ENCODE peak calls at places on chromosomes 5 and 9, in seven cellular contexts. U is mammary epithelial cell, W is PC-3, N is AG04450, D is heart left ventricle, H is dorsolateral prefrontal cortex, O is foreskin fibroblast. Z is an unnamed sample.

GRCh38 chr9:128885798-128886197 is 3.9 kb downstream of the LRRC8A start:
- DNase-seq in H (no peak), N (no peak), U (no peak), W (no peak), O (no peak), D (no peak), Z (no peak)

GRCh38 chr5:88664630-88665029 is 218.4 kb downstream of the MEF2C start:
- DNase-seq in U (no peak), O (no peak), W (no peak), H (no peak), D (no peak), N (no peak), Z (no peak)

GRCh38 chr5:31854181-31854624 is 215.3 kb downstream of the PDZD2 start:
- DNase-seq in O (peak), N (peak), W (peak), H (no peak), U (peak), D (no peak), Z (peak)

GRCh38 chr5:5804834-5805233 is 382.4 kb downstream of the ICE1 start:
- DNase-seq in N (no peak), W (no peak), H (no peak), D (no peak), U (no peak), O (no peak), Z (no peak)

GRCh38 chr5:170297589-170298462 is at the start of gene LCP2:
- DNase-seq in W (no peak), H (no peak), N (no peak), D (no peak), O (no peak), U (peak), Z (no peak)

GRCh38 chr5:14237313-14238086 is 94.4 kb downstream of the TRIO start:
- DNase-seq in U (no peak), O (no peak), H (no peak), D (no peak), W (no peak), N (no peak), Z (no peak)

GRCh38 chr5:107381189-107381856 is 289.4 kb downstream of the EFNA5 start:
- DNase-seq in U (peak), H (no peak), D (peak), W (peak), N (no peak), O (peak), Z (peak)

GRCh38 chr9:94945191-94946144 is 219.0 kb downstream of the AOPEP start:
- DNase-seq in H (peak), N (peak), D (peak), W (peak), O (peak), U (peak), Z (peak)

GRCh38 chr9:82499337-82499736 is 510.8 kb downstream of the SPATA31D1 start:
- DNase-seq in W (no peak), N (no peak), O (no peak), H (no peak), U (no peak), D (no peak), Z (no peak)

GRCh38 chr5:142722146-142722545 is 36.3 kb upstream of the FGF1 start:
- DNase-seq in U (no peak), H (no peak), N (no peak), O (no peak), W (no peak), D (no peak), Z (peak)

GRCh38 chr9:111985315-111985714 is 88.7 kb downstream of the UGCG start:
- DNase-seq in N (no peak), U (no peak), O (no peak), W (no peak), H (no peak), D (no peak), Z (no peak)

GRCh38 chr5:131766689-131767088 is 30.1 kb downstream of the FNIP1 start:
- DNase-seq in W (no peak), H (no peak), N (no peak), O (no peak), D (no peak), U (no peak), Z (no peak)

GRCh38 chr9:31996331-31996730 is 388.1 kb upstream of the ACO1 start:
- DNase-seq in O (no peak), H (no peak), W (peak), U (no peak), D (no peak), N (no peak), Z (no peak)
- TF ChIP-seq CTCF in O (no peak), H (no peak), W (peak), U (no peak), D (no peak), N (no peak), Z (no peak)

GRCh38 chr5:21121213-21121612 is 1133.2 kb upstream of the CDH18 start:
- DNase-seq in D (no peak), O (no peak), W (no peak), H (no peak), N (no peak), U (no peak), Z (no peak)
- H3K4me3 ChIP-seq in D (no peak), O (no peak), W (no peak), H (no peak), N (no peak), U (no peak), Z (no peak)

GRCh38 chr5:58891971-58892343 is 309.1 kb downstream of the RAB3C start:
- DNase-seq in H (no peak), O (no peak), D (no peak), U (no peak), W (no peak), N (no peak), Z (no peak)
- TF ChIP-seq CTCF in H (no peak), O (no peak), D (no peak), U (no peak), W (no peak), N (no peak), Z (no peak)

GRCh38 chr5:72556351-72557146 is 49.3 kb upstream of the ZNF366 start:
- DNase-seq in U (no peak), H (peak), W (peak), O (peak), N (no peak), D (peak), Z (peak)
- H3K4me3 ChIP-seq in U (no peak), H (peak), W (peak), O (peak), N (peak), D (peak), Z (peak)

DNA sequence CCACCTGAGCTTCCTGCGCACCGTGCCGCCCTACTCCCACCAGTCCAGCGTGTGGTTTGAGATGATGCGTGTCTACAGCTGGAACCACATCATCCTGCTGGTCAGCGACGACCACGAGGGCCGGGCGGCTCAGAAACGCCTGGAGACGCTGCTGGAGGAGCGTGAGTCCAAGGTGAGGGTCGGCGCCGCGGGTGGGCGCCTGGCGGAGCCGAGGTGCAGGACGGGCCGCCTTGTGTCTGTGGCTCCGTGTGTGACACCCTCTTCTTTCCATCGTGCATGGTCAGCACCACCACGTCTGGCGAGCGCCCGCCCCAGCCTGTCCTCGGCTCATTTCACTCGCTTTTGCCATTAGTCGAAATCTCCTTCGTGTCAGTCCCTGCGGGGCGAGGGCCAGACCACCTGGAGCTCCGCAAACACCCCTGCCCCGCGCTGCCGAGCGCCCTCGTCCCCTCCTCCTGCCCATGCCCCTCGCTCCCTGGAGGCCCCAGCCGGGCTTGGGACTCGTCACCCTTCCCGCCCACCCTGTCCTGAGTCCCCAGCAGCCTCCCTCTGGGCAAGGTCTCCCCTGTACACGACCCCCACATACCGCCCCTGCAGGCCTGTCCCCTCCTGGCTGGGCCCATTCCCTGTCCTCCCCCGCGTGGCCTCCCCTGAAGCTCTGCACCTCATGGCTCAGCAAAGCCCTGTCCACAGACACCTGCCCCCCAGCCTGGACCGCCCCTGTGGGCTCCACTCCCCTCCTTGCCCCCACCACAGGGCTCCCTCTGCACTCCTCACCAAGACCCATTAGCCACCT is 7.0 kb downstream of the GRIN1 start:
- DNase-seq in U (no peak), N (no peak), H (no peak), W (no peak), D (peak), O (no peak), Z (no peak)
- TF ChIP-seq CTCF in U (no peak), N (no peak), H (no peak), W (no peak), D (no peak), O (no peak), Z (no peak)

Z was measured in AG10803.